ENCODE peak calls at places on chromosomes 13 and 19, in eight cellular contexts. P is psoas muscle, O is lower lobe of right lung, M is endothelial cell of umbilical vein, R is colonic mucosa, Y is adrenal gland, X is thoracic aorta, B is uterus. S is an unnamed sample. For H3K27me3, the result is how much of the 10 kb centered on the place peaks cover.

GRCh38 chr13:27772651-27773425 is 19.4 kb upstream of the GSX1 start:
- DNase-seq in Y (no peak), P (no peak), B (no peak), O (no peak), R (no peak), X (no peak), M (no peak), S (no peak)

GRCh38 chr19:49691243-49692101 is 556 bp downstream of the CPT1C start:
- DNase-seq in R (peak), O (peak), M (peak), P (peak), Y (no peak), X (no peak), B (peak), S (peak)

GRCh38 chr19:1882089-1882785 is 3.1 kb downstream of the ABHD17A start:
- DNase-seq in P (no peak), B (no peak), O (no peak), M (peak), Y (no peak), X (no peak), R (no peak), S (no peak)

GRCh38 chr19:16442386-16443276 is 29.1 kb downstream of the EPS15L1 start:
- DNase-seq in P (no peak), Y (peak), B (peak), O (peak), M (peak), R (peak), X (no peak), S (no peak)

GRCh38 chr19:1806184-1807029 is 5.7 kb downstream of the ATP8B3 start:
- DNase-seq in B (no peak), Y (no peak), O (no peak), X (no peak), P (no peak), M (no peak), R (no peak), S (no peak)

GRCh38 chr13:41250993-41251392 is 12.4 kb downstream of the MTRF1 start:
- DNase-seq in M (no peak), P (no peak), Y (no peak), R (no peak), O (no peak), X (no peak), B (no peak), S (no peak)

GRCh38 chr19:55638864-55639359 is 1.9 kb upstream of the ZNF580 start:
- DNase-seq in Y (peak), R (no peak), O (no peak), X (no peak), B (no peak), P (peak), M (no peak), S (no peak)

GRCh38 chr13:90420683-90421082 is 926.8 kb upstream of the MIR17HG start:
- DNase-seq in Y (no peak), M (no peak), O (no peak), R (no peak), P (no peak), X (no peak), B (no peak), S (no peak)

GRCh38 chr19:19448238-19448544 is 42.7 kb downstream of the GATAD2A start:
- DNase-seq in P (no peak), M (no peak), Y (peak), O (peak), R (no peak), B (no peak), X (no peak), S (no peak)

GRCh38 chr19:2291185-2291751 is 9.3 kb upstream of the PEAK3 start:
- DNase-seq in M (peak), P (no peak), O (no peak), B (no peak), Y (no peak), R (no peak), X (no peak), S (no peak)

GRCh38 chr13:48265217-48265815 is 32.3 kb downstream of the ITM2B start:
- DNase-seq in B (no peak), P (no peak), R (no peak), X (no peak), M (no peak), O (no peak), Y (no peak), S (no peak)

GRCh38 chr13:25085125-25085742 is 10.7 kb upstream of the PABPC3 start:
- DNase-seq in P (no peak), R (peak), M (peak), X (no peak), B (no peak), O (no peak), Y (peak), S (peak)

GRCh38 chr19:1308718-1309117 is 23.0 kb downstream of the EFNA2 start:
- DNase-seq in R (no peak), B (no peak), M (no peak), Y (no peak), X (no peak), O (no peak), P (no peak), S (no peak)

GRCh38 chr13:65638572-65639168 is 1591.5 kb downstream of the PCDH9 start:
- DNase-seq in P (no peak), M (peak), R (no peak), X (no peak), B (no peak), Y (peak), O (no peak), S (peak)

GRCh38 chr13:90984737-90985136 is 362.8 kb upstream of the MIR17HG start:
- DNase-seq in Y (no peak), M (no peak), X (no peak), O (no peak), R (no peak), P (no peak), B (no peak), S (no peak)

DNA sequence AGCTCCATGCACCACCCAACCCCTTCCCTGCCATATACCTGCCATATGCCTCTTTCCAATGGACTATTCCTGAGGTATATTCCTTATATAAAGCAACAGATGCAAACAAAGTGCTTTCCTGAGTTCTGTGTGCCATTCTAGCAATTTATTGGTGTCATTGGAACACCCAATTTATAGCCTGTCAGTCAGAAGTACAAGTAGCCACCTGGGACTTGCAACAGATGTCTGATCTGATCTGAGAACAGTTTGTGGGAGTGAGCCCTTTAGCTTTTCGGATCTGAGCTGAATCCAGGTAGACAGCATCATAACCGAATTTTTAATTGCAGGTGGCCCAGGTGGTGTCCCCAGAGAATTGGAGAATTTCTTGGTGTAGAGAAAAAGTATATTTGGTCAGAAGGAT is 963 bp upstream of the FPR3 start:
- DNase-seq in P (no peak), Y (no peak), X (no peak), R (no peak), O (no peak), M (no peak), B (no peak), S (no peak)
- H3K4me3 ChIP-seq in P (no peak), Y (no peak), X (no peak), R (no peak), O (no peak), M (no peak), B (no peak), S (no peak)

GRCh38 chr19:30791116-30791515 is 418.9 kb downstream of the ZNF536 start:
- DNase-seq in X (no peak), P (no peak), M (no peak), R (no peak), Y (no peak), O (no peak), B (peak), S (no peak)
- TF ChIP-seq CTCF in X (no peak), P (no peak), M (no peak), R (no peak), Y (no peak), O (no peak), B (no peak), S (no peak)

DNA sequence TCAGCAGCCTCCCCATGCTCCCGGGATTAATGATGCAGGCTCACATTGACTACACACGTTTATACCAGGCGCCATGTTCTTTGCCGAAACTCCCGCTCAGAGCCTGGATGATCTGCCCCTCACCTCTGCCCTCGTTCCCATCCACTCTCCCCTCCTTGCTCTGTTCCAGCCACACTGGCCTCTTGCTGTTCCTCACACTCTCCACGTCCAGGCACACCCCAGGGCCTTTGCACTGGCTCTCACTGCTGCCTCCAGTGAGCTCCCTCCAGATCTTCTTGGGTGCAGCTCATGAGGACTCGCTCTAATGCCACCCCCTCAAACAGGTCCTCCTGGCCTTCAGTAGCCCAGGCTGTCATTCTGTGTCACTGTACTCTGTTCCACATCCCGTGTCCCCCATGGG is 39.2 kb downstream of the DPF1 start:
- DNase-seq in Y (no peak), P (no peak), R (no peak), M (no peak), O (no peak), X (no peak), B (no peak), S (no peak)
- H3K27me3 ChIP-seq in Y (under half), P (under half), R (under half), M (under half), O (under half), X (under half), B (under half), S (under half)

GRCh38 chr13:30863231-30863630 is 42.8 kb upstream of the MEDAG start:
- DNase-seq in X (no peak), P (no peak), B (no peak), Y (no peak), O (no peak), M (no peak), R (no peak), S (no peak)
- H3K4me3 ChIP-seq in X (peak), P (peak), B (no peak), Y (no peak), O (no peak), M (no peak), R (no peak), S (no peak)

GRCh38 chr13:21676611-21677021 is 5.7 kb downstream of the FGF9 start:
- DNase-seq in Y (peak), R (peak), B (no peak), P (peak), O (peak), X (no peak), M (no peak), S (no peak)
- TF ChIP-seq CTCF in Y (no peak), R (no peak), B (no peak), P (no peak), O (no peak), X (no peak), M (no peak), S (peak)

GRCh38 chr13:111912453-111912866 is 154.5 kb upstream of the SOX1 start:
- DNase-seq in X (no peak), R (peak), Y (peak), B (no peak), O (no peak), P (no peak), M (no peak), S (no peak)
- H3K27me3 ChIP-seq in X (under half), R (under half), Y (under half), B (under half), O (under half), P (under half), M (under half), S (under half)

DNA sequence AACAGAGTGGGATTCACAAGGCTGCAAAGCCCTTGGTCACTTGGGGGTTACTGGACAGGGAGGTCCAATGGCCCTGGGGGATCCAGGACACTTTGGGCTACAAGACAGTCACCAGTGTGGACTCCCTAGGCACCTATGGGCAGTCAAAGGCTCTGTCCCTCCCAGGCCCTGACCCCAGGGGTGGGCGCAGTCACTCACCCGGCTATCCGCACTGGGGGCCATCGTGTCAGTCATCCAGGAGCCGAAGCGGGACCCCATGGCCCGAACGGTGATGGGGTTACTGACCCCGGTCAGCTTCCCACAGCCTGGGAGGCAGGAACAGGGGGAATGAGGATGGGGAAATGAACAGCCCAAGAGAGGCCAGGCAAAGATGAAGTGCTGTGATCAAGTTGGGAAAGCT is 21.5 kb downstream of the PIN1 start:
- DNase-seq in Y (no peak), M (no peak), P (no peak), B (no peak), X (no peak), R (no peak), O (no peak), S (no peak)
- H3K4me3 ChIP-seq in Y (no peak), M (no peak), P (no peak), B (no peak), X (no peak), R (no peak), O (no peak), S (no peak)

DNA sequence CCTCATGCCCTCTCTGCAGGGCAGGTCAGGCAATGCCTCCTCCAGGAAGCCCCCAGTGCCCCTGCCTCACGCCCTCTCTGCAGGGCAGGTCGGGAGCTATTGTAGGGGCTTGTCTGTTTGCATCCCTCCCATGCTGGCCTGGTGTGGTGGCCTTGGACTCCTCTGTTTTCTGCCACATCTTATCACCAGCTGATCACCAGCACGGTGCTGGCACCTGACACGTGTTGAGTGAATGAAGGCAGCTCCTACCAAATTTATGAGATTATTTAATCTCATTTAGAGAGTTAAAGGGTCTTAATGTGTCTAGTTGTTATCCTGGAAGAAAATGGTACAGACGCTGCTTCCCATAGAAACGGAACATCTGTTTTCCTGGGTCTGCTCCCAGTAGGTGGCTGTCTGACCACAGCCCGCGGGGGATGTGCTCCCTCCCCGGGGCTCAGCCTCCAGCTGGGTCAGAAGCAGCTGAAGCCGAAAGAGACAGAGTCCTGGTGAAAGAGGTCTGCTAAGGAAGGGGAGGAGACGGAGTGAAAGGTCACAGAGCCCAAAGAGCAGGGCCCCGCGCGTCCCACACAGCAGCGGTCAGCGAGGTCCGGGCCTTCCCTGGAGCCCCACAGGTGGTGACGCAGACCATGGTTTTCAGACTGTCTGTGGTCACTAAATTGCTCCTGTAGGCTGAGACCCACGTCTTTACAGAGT is 51.7 kb upstream of the C13orf46 start:
- DNase-seq in M (no peak), O (no peak), B (peak), Y (no peak), R (no peak), P (peak), X (no peak), S (no peak)
- TF ChIP-seq CTCF in M (no peak), O (no peak), B (peak), Y (no peak), R (no peak), P (no peak), X (no peak), S (no peak)

S was measured in bronchial epithelial cell.